ENCODE peak calls at places on chromosomes 16 and 17, in eight cellular contexts. J, P, X, O, C, Z, V and Y are unnamed samples.

GRCh38 chr16:4373909-4374742 is 2.5 kb downstream of the VASN start:
- DNase-seq in P (no peak), J (peak), Z (peak), V (no peak), O (peak), X (no peak), C (no peak), Y (peak)

GRCh38 chr17:64685705-64686104 is 23.6 kb upstream of the SMURF2 start:
- DNase-seq in P (no peak), Z (no peak), X (no peak), V (no peak), J (no peak), O (no peak), C (no peak), Y (no peak)

GRCh38 chr17:63477471-63478440 is 895 bp downstream of the ACE start:
- DNase-seq in C (no peak), J (no peak), P (no peak), V (no peak), Z (peak), O (peak), X (no peak), Y (no peak)

GRCh38 chr16:81866820-81867440 is 87.8 kb downstream of the PLCG2 start:
- DNase-seq in C (no peak), P (no peak), X (no peak), O (no peak), Z (no peak), V (no peak), J (peak), Y (peak)

GRCh38 chr17:33639103-33639991 is 346.3 kb upstream of the ASIC2 start:
- DNase-seq in X (no peak), P (no peak), C (no peak), Z (no peak), J (no peak), O (no peak), V (no peak), Y (no peak)

GRCh38 chr16:3074860-3075545 is 9.6 kb downstream of the IL32 start:
- DNase-seq in Z (no peak), P (no peak), C (no peak), V (no peak), X (peak), J (no peak), O (no peak), Y (no peak)

GRCh38 chr17:59105852-59106462 is 723 bp downstream of the TRIM37 start:
- DNase-seq in Z (peak), P (peak), J (peak), X (peak), O (peak), V (peak), C (peak), Y (peak)

GRCh38 chr17:80474231-80474932 is 2.0 kb downstream of the NPTX1 start:
- DNase-seq in Z (peak), V (no peak), X (no peak), O (peak), J (peak), P (no peak), C (no peak), Y (no peak)